ENCODE peak calls at places on chromosome 9, in seven cellular contexts. One of them, this sample, is unnamed. For H3K9me3, the result is how much of the 10 kb centered on the place peaks cover.

GRCh38 chr9:70924380-70924779 is 197.0 kb downstream of the TRPM3 start:
- DNase-seq in tibial nerve: no peak
- DNase-seq in prostate gland: no peak
- DNase-seq in aorta: no peak
- DNase-seq in IMR-90: peak
- DNase-seq in AG04450: no peak
- DNase-seq in fibroblast of lung: peak
- DNase-seq in this sample: no peak

GRCh38 chr9:107760469-107761242 is 271.1 kb upstream of the KLF4 start:
- DNase-seq in tibial nerve: no peak
- DNase-seq in prostate gland: no peak
- DNase-seq in aorta: peak
- DNase-seq in IMR-90: no peak
- DNase-seq in AG04450: no peak
- DNase-seq in fibroblast of lung: no peak
- DNase-seq in this sample: no peak

GRCh38 chr9:136086213-136086881 is 8.7 kb downstream of the NACC2 start:
- DNase-seq in tibial nerve: no peak
- DNase-seq in prostate gland: no peak
- DNase-seq in aorta: peak
- DNase-seq in IMR-90: no peak
- DNase-seq in AG04450: no peak
- DNase-seq in fibroblast of lung: no peak
- DNase-seq in this sample: no peak

GRCh38 chr9:94160594-94161501 is 76.6 kb downstream of the PTPDC1 start:
- DNase-seq in tibial nerve: no peak
- DNase-seq in prostate gland: no peak
- DNase-seq in aorta: no peak
- DNase-seq in IMR-90: no peak
- DNase-seq in AG04450: no peak
- DNase-seq in fibroblast of lung: no peak
- DNase-seq in this sample: no peak

GRCh38 chr9:135533093-135533492 is 11.9 kb downstream of the LCN1 start:
- DNase-seq in tibial nerve: no peak
- DNase-seq in prostate gland: no peak
- DNase-seq in aorta: no peak
- DNase-seq in IMR-90: no peak
- DNase-seq in AG04450: no peak
- DNase-seq in fibroblast of lung: no peak
- DNase-seq in this sample: peak

GRCh38 chr9:134330590-134330989 is 4.3 kb downstream of the RXRA start:
- DNase-seq in tibial nerve: no peak
- DNase-seq in prostate gland: no peak
- DNase-seq in aorta: no peak
- DNase-seq in IMR-90: no peak
- DNase-seq in AG04450: no peak
- DNase-seq in fibroblast of lung: no peak
- DNase-seq in this sample: no peak

GRCh38 chr9:20197976-20198685 is 409.3 kb upstream of the SLC24A2 start:
- DNase-seq in tibial nerve: no peak
- DNase-seq in prostate gland: peak
- DNase-seq in aorta: no peak
- DNase-seq in IMR-90: no peak
- DNase-seq in AG04450: no peak
- DNase-seq in fibroblast of lung: peak
- DNase-seq in this sample: no peak

GRCh38 chr9:138008081-138008841 is 130.7 kb downstream of the CACNA1B start:
- DNase-seq in tibial nerve: no peak
- DNase-seq in prostate gland: no peak
- DNase-seq in aorta: no peak
- DNase-seq in IMR-90: no peak
- DNase-seq in AG04450: no peak
- DNase-seq in fibroblast of lung: no peak
- DNase-seq in this sample: peak

GRCh38 chr9:83034026-83034425 is 28.9 kb downstream of the RASEF start:
- DNase-seq in tibial nerve: no peak
- DNase-seq in prostate gland: no peak
- DNase-seq in aorta: no peak
- DNase-seq in IMR-90: peak
- DNase-seq in AG04450: no peak
- DNase-seq in fibroblast of lung: peak
- DNase-seq in this sample: no peak

GRCh38 chr9:37650299-37650872 is 368 bp upstream of the FRMPD1 start:
- DNase-seq in tibial nerve: no peak
- DNase-seq in prostate gland: no peak
- DNase-seq in aorta: no peak
- DNase-seq in IMR-90: no peak
- DNase-seq in AG04450: no peak
- DNase-seq in fibroblast of lung: no peak
- DNase-seq in this sample: no peak
- H3K4me3 ChIP-seq in tibial nerve: peak
- H3K4me3 ChIP-seq in prostate gland: peak
- H3K4me3 ChIP-seq in aorta: peak
- H3K4me3 ChIP-seq in IMR-90: peak
- H3K4me3 ChIP-seq in AG04450: no peak
- H3K4me3 ChIP-seq in fibroblast of lung: no peak
- H3K4me3 ChIP-seq in this sample: peak

DNA sequence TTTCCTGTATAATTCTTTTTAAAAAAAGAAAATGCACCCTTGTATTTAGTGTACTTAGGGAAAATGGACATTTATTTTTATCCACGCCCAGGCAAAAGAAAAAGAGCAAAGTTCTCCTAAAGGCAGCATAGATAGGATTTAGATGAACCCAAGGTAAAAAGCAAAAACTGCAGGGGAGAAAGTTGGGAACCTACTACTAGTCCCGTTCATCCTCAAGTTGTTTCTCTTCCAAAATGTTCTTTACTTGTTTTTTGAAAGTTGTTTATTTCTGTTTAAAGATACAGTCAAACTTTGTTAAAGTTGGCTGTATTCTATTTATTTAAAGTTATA is 9.8 kb downstream of the RUSC2 start:
- DNase-seq in tibial nerve: no peak
- DNase-seq in prostate gland: no peak
- DNase-seq in aorta: no peak
- DNase-seq in IMR-90: no peak
- DNase-seq in AG04450: no peak
- DNase-seq in fibroblast of lung: no peak
- DNase-seq in this sample: no peak
- H3K9me3 ChIP-seq in tibial nerve: under half
- H3K9me3 ChIP-seq in prostate gland: under half
- H3K9me3 ChIP-seq in aorta: under half
- H3K9me3 ChIP-seq in IMR-90: under half
- H3K9me3 ChIP-seq in AG04450: under half
- H3K9me3 ChIP-seq in fibroblast of lung: under half
- H3K9me3 ChIP-seq in this sample: under half

GRCh38 chr9:4983541-4984165 is 1.4 kb upstream of the JAK2 start:
- DNase-seq in tibial nerve: no peak
- DNase-seq in prostate gland: no peak
- DNase-seq in aorta: no peak
- DNase-seq in IMR-90: no peak
- DNase-seq in AG04450: no peak
- DNase-seq in fibroblast of lung: no peak
- DNase-seq in this sample: no peak
- H3K4me3 ChIP-seq in tibial nerve: peak
- H3K4me3 ChIP-seq in prostate gland: peak
- H3K4me3 ChIP-seq in aorta: peak
- H3K4me3 ChIP-seq in IMR-90: peak
- H3K4me3 ChIP-seq in AG04450: peak
- H3K4me3 ChIP-seq in fibroblast of lung: peak
- H3K4me3 ChIP-seq in this sample: peak

GRCh38 chr9:132216861-132217655 is 55.2 kb downstream of the NTNG2 start:
- DNase-seq in tibial nerve: no peak
- DNase-seq in prostate gland: no peak
- DNase-seq in aorta: no peak
- DNase-seq in IMR-90: no peak
- DNase-seq in AG04450: no peak
- DNase-seq in fibroblast of lung: no peak
- DNase-seq in this sample: no peak
- H3K9me3 ChIP-seq in tibial nerve: under half
- H3K9me3 ChIP-seq in prostate gland: under half
- H3K9me3 ChIP-seq in aorta: under half
- H3K9me3 ChIP-seq in IMR-90: under half
- H3K9me3 ChIP-seq in AG04450: under half
- H3K9me3 ChIP-seq in fibroblast of lung: under half
- H3K9me3 ChIP-seq in this sample: under half